ENCODE peak calls at places on chromosome 19, in ten cellular contexts. Z is endothelial cell of umbilical vein; D is esophagus squamous epithelium; J is bronchial epithelial cell; S is uterus; T is effector memory CD4-positive, alpha-beta T cell; N is thoracic aorta; L is upper lobe of right lung; C is CD8-positive, alpha-beta memory T cell; K is kidney epithelial cell. U is an unnamed sample. For H3K27me3, the result is how much of the 10 kb centered on the place peaks cover.

GRCh38 chr19:56085571-56086275 is 35.4 kb downstream of the ZNF787 start:
- DNase-seq in L (peak), T (no peak), C (no peak), J (no peak), Z (no peak), N (no peak), D (no peak), S (no peak), K (no peak), U (no peak)

GRCh38 chr19:46839752-46840151 is 10.9 kb downstream of the AP2S1 start:
- DNase-seq in K (no peak), J (peak), Z (no peak), N (no peak), S (no peak), D (no peak), T (no peak), L (no peak), C (no peak), U (no peak)

GRCh38 chr19:23817519-23817918 is 58.8 kb upstream of the ZNF681 start:
- DNase-seq in D (no peak), S (peak), J (peak), Z (no peak), L (no peak), K (no peak), N (no peak), C (no peak), T (no peak), U (no peak)

GRCh38 chr19:16836906-16837362 is 7.7 kb downstream of the SIN3B start:
- DNase-seq in L (no peak), J (no peak), D (no peak), S (no peak), N (no peak), T (no peak), Z (no peak), K (no peak), C (no peak), U (no peak)

GRCh38 chr19:15666883-15667282 is 6.0 kb upstream of the CYP4F12 start:
- DNase-seq in C (no peak), N (no peak), K (no peak), S (no peak), T (no peak), J (no peak), Z (no peak), L (no peak), D (no peak), U (no peak)

GRCh38 chr19:21138130-21138529 is 3.7 kb upstream of the ZNF431 start:
- DNase-seq in D (no peak), K (no peak), S (no peak), N (no peak), T (no peak), J (no peak), L (no peak), Z (no peak), C (no peak), U (no peak)

GRCh38 chr19:41416194-41416674 is 10.9 kb downstream of the B3GNT8 start:
- DNase-seq in Z (no peak), L (peak), K (no peak), J (peak), T (no peak), D (no peak), N (no peak), C (no peak), S (no peak), U (no peak)

GRCh38 chr19:43105496-43105895 is 23.0 kb upstream of the PSG2 start:
- DNase-seq in C (no peak), K (no peak), S (no peak), D (no peak), N (no peak), L (no peak), Z (no peak), J (no peak), T (no peak), U (no peak)

GRCh38 chr19:35935911-35936737 is at the start of gene LRFN3:
- DNase-seq in D (no peak), L (peak), C (peak), J (peak), Z (peak), N (no peak), S (peak), K (no peak), T (peak), U (no peak)

GRCh38 chr19:2385053-2385721 is 25.1 kb downstream of the TMPRSS9 start:
- DNase-seq in Z (peak), N (no peak), T (no peak), S (no peak), C (no peak), D (no peak), K (peak), J (peak), L (no peak), U (peak)

GRCh38 chr19:15702590-15702930 is 25.3 kb upstream of the OR10H2 start:
- DNase-seq in K (no peak), Z (peak), T (no peak), N (no peak), C (no peak), S (peak), L (peak), D (peak), J (peak), U (no peak)

GRCh38 chr19:52722062-52723005 is 12.5 kb downstream of the ZNF611 start:
- DNase-seq in T (no peak), J (peak), L (no peak), S (no peak), N (no peak), C (no peak), D (no peak), Z (peak), K (no peak), U (peak)

GRCh38 chr19:34731019-34731829 is 2.8 kb upstream of the ZNF181 start:
- DNase-seq in D (no peak), S (no peak), J (no peak), Z (no peak), T (no peak), N (no peak), L (no peak), C (no peak), K (no peak), U (no peak)

GRCh38 chr19:47272448-47273312 is 2.0 kb upstream of the INAFM1 start:
- DNase-seq in S (peak), D (no peak), K (no peak), Z (no peak), T (no peak), C (no peak), N (peak), J (no peak), L (peak), U (no peak)

GRCh38 chr19:5103812-5104410 is 135.0 kb downstream of the KDM4B start:
- DNase-seq in T (no peak), L (no peak), N (no peak), K (no peak), J (no peak), C (no peak), D (no peak), S (no peak), Z (no peak), U (no peak)

GRCh38 chr19:15251010-15251748 is 18.9 kb upstream of the EPHX3 start:
- DNase-seq in D (no peak), T (no peak), C (no peak), Z (peak), N (peak), J (no peak), K (no peak), L (no peak), S (peak), U (peak)

GRCh38 chr19:11323601-11324078 is 15.8 kb downstream of the RAB3D start:
- DNase-seq in C (no peak), Z (no peak), D (no peak), L (no peak), J (no peak), S (no peak), N (no peak), T (no peak), K (no peak), U (no peak)
- H3K4me3 ChIP-seq in C (no peak), Z (no peak), D (no peak), L (peak), J (no peak), S (no peak), N (peak), T (no peak), K (no peak), U (peak)

GRCh38 chr19:29528946-29529645 is 3.3 kb downstream of the VSTM2B start:
- DNase-seq in K (no peak), T (no peak), C (no peak), Z (no peak), N (no peak), D (no peak), L (peak), J (no peak), S (no peak), U (no peak)

GRCh38 chr19:29529646-29530548 is 4.1 kb downstream of the VSTM2B start:
- DNase-seq in L (peak), D (no peak), T (no peak), Z (no peak), K (no peak), C (no peak), J (no peak), S (no peak), N (no peak), U (no peak)

GRCh38 chr19:29531458-29532025 is 5.7 kb downstream of the VSTM2B start:
- DNase-seq in N (no peak), D (no peak), Z (no peak), C (no peak), J (no peak), S (no peak), L (peak), K (no peak), T (no peak), U (no peak)

GRCh38 chr19:29532097-29532496 is 6.3 kb downstream of the VSTM2B start:
- DNase-seq in T (no peak), S (no peak), D (no peak), Z (no peak), C (no peak), K (no peak), N (no peak), J (no peak), L (no peak), U (no peak)

DNA sequence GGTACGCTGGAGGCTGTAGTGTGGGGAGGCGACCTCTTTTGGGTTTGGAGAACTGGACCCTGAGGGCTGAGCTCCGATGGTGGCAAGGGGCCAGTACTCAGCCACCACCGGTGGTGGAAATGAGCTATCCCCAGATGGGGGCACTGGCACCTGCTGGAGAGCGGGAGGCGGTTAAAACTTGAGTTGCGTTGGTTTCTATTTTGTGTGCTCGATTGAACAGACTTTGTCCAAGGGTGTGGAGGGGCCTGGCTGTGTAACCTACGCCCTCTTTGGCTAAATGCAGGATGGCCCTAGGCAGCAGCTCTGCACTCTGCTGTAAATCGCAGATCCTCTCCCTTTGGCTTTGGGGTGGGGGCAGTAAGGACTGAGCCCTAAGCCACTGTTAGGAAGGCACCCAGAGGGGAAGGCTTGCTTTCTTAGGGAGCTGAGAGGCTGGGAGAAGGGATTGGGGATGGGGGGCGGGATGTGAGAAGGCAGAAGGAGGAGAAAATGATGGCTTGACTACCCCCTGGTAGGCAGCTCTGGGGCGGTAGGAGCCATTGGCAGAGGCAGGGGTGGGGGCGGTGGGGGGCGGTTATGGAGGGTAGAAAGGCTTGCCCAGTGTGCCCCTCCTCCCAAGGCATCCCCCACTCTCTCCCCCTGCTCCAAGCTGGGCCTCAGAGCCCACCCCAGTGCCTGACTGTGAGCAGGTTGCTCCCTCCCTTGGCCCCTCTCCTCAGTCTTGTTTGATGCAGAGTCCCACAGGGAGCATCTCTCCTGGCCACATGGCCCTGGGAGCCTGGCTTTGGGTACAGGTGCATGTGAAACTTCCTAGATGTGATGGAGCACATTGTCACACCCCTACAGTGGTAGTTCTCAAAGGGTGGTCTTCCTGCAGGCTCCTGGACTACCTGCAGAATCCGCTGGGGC is 5.0 kb downstream of the VSTM2B start:
- DNase-seq in L (peak), Z (no peak), J (no peak), D (no peak), C (no peak), N (no peak), K (no peak), T (no peak), S (no peak), U (no peak)
- H3K27me3 ChIP-seq in L (half or more), Z (under half), J (under half), D (half or more), C (under half), N (under half), K (half or more), T (under half), S (under half), U (under half)

DNA sequence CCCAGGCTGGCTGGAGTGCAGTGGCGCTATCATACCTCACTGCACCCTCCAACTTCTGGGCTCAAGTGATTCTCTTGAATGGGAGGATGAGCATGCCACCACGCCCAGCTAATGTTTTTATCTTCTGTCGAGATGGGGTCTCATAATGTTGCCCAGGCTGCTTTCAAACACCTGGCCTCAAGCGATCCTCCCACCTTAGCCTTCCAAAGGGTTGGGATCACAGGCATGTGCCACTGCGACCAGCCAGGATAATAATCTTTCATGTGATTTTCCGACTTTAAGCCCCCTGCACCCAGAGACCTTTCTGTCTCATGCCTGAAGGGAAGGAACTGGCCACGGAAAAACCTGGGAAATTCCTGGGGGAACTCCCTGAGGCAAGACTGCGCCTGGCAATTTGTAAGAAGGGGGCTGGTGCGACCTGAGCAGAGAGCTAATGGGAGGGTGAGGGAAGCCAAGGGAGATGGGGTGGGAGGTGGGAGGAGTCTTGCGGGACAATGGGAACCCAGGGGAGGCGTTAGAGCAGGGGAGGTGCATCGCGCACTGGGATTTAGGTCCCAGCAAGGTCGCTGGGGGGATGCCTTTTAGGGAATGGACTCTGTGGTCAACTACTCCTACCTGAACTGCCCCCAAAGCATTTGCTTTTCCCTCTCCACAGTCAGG is 1.2 kb upstream of the CCDC124 start:
- DNase-seq in K (no peak), N (no peak), L (no peak), C (no peak), Z (peak), J (no peak), S (no peak), T (no peak), D (no peak), U (no peak)
- H3K4me3 ChIP-seq in K (no peak), N (peak), L (peak), C (peak), Z (no peak), J (no peak), S (peak), T (peak), D (peak), U (no peak)

GRCh38 chr19:10514211-10515145 is 2.8 kb downstream of the S1PR5 start:
- DNase-seq in L (no peak), Z (no peak), T (no peak), S (no peak), K (no peak), C (peak), J (no peak), N (no peak), D (no peak), U (no peak)

GRCh38 chr19:10517361-10517759 is at the start of gene S1PR5:
- DNase-seq in N (no peak), L (peak), Z (no peak), J (no peak), D (no peak), K (no peak), T (no peak), S (no peak), C (peak), U (no peak)

GRCh38 chr19:10517760-10518443 is 655 bp upstream of the S1PR5 start:
- DNase-seq in C (peak), L (no peak), K (no peak), T (no peak), D (no peak), S (no peak), N (no peak), Z (no peak), J (peak), U (no peak)

GRCh38 chr19:10516671-10517286 is 468 bp downstream of the S1PR5 start:
- DNase-seq in N (no peak), C (no peak), S (no peak), J (peak), K (no peak), L (no peak), T (no peak), D (no peak), Z (no peak), U (no peak)

GRCh38 chr19:10516064-10516385 is 1.2 kb downstream of the S1PR5 start:
- DNase-seq in Z (no peak), L (no peak), K (no peak), N (no peak), C (peak), J (no peak), S (no peak), D (no peak), T (no peak), U (no peak)
- H3K27me3 ChIP-seq in Z (half or more), L (half or more), K (half or more), N (under half), C (under half), J (under half), S (under half), D (half or more), T (half or more), U (half or more)

GRCh38 chr19:13016628-13017305 is 21.5 kb downstream of the NFIX start:
- DNase-seq in N (no peak), L (no peak), D (no peak), K (no peak), S (peak), C (no peak), Z (no peak), J (no peak), T (no peak), U (no peak)
- H3K4me3 ChIP-seq in N (peak), L (peak), D (peak), K (no peak), S (peak), C (no peak), Z (no peak), J (no peak), T (no peak), U (peak)

U was measured in AG04450.